ENCODE peak calls at places on chromosome 15, in eight cellular contexts. Q, O, C, K, X, S, E and Y are unnamed samples.

GRCh38 chr15:86834115-86834863 is 754.6 kb downstream of the AGBL1 start:
- DNase-seq in C (no peak), E (no peak), K (no peak), X (peak), S (no peak), Q (no peak), O (no peak), Y (no peak)

GRCh38 chr15:73965094-73965729 is 26.9 kb downstream of the STOML1 start:
- DNase-seq in C (no peak), E (no peak), S (no peak), X (no peak), Q (no peak), O (no peak), K (peak), Y (no peak)

GRCh38 chr15:88337993-88338392 is 81.5 kb upstream of the NTRK3 start:
- DNase-seq in K (no peak), O (no peak), E (no peak), S (no peak), X (no peak), C (no peak), Q (no peak), Y (no peak)

GRCh38 chr15:100728371-100729201 is 126.2 kb downstream of the ASB7 start:
- DNase-seq in E (no peak), Q (no peak), X (no peak), C (no peak), K (no peak), O (no peak), S (no peak), Y (no peak)

GRCh38 chr15:39919740-39920509 is at the start of gene GPR176:
- DNase-seq in C (no peak), O (peak), X (peak), S (no peak), K (peak), E (no peak), Q (peak), Y (peak)

GRCh38 chr15:39244776-39245175 is 336.1 kb upstream of the THBS1 start:
- DNase-seq in C (no peak), K (no peak), O (peak), S (no peak), E (no peak), Q (no peak), X (no peak), Y (no peak)

GRCh38 chr15:25693321-25694237 is 169.5 kb downstream of the ATP10A start:
- DNase-seq in K (peak), S (no peak), Q (no peak), X (peak), E (no peak), C (no peak), O (peak), Y (no peak)

GRCh38 chr15:74453925-74454763 is 6.8 kb downstream of the UBL7 start:
- DNase-seq in Q (no peak), O (no peak), K (no peak), X (no peak), C (no peak), S (no peak), E (no peak), Y (no peak)

GRCh38 chr15:66734961-66735908 is 33.2 kb downstream of the SMAD6 start:
- DNase-seq in X (no peak), S (no peak), O (peak), Q (no peak), K (no peak), C (no peak), E (no peak), Y (no peak)

GRCh38 chr15:91865903-91866302 is 12.4 kb downstream of the SLCO3A1 start:
- DNase-seq in X (no peak), O (peak), C (no peak), Q (no peak), E (no peak), K (no peak), S (no peak), Y (no peak)

GRCh38 chr15:79657722-79658121 is 225.6 kb downstream of the MINAR1 start:
- DNase-seq in Q (no peak), X (no peak), S (no peak), E (no peak), C (no peak), K (no peak), O (no peak), Y (no peak)